ENCODE peak calls at places on chromosome 2, in eight cellular contexts. G is OCI-LY7, S is mammary epithelial cell, E is GM23248, W is HCT116, J is endothelial cell of umbilical vein, U is hepatocyte, N is HepG2. V is an unnamed sample. For H3K79me2, the result is how much of the 10 kb centered on the place peaks cover.

GRCh38 chr2:2715036-2715818 is 384.2 kb upstream of the MYT1L start:
- DNase-seq in G (no peak), S (no peak), E (no peak), W (no peak), J (no peak), U (no peak), N (no peak), V (no peak)

GRCh38 chr2:168635065-168635577 is 167.3 kb upstream of the NOSTRIN start:
- DNase-seq in G (no peak), S (no peak), E (peak), W (no peak), J (no peak), U (peak), N (no peak), V (peak)

GRCh38 chr2:17300141-17300540 is 218.1 kb downstream of the RAD51AP2 start:
- DNase-seq in G (no peak), S (peak), E (peak), W (no peak), J (no peak), U (peak), N (no peak), V (no peak)

GRCh38 chr2:88451647-88452150 is 794 bp downstream of the FOXI3 start:
- DNase-seq in G (no peak), S (peak), E (peak), W (no peak), J (no peak), U (no peak), N (no peak), V (peak)

GRCh38 chr2:40955042-40955441 is 503.2 kb upstream of the SLC8A1 start:
- DNase-seq in G (no peak), S (no peak), E (no peak), W (no peak), J (no peak), U (no peak), N (no peak), V (no peak)

GRCh38 chr2:64380853-64381527 is 73.0 kb upstream of the LGALSL start:
- DNase-seq in G (no peak), S (no peak), E (no peak), W (no peak), J (no peak), U (no peak), N (no peak), V (no peak)

GRCh38 chr2:161030260-161031063 is 129.8 kb upstream of the TANK start:
- DNase-seq in G (no peak), S (peak), E (peak), W (no peak), J (no peak), U (peak), N (peak), V (no peak)

GRCh38 chr2:46780801-46781445 is 134.7 kb downstream of the MCFD2 start:
- DNase-seq in G (peak), S (no peak), E (peak), W (no peak), J (no peak), U (peak), N (peak), V (peak)

GRCh38 chr2:28697602-28698149 is 54.0 kb upstream of the PPP1CB start:
- DNase-seq in G (no peak), S (no peak), E (no peak), W (no peak), J (no peak), U (no peak), N (no peak), V (no peak)

GRCh38 chr2:190996338-190996946 is 17.5 kb downstream of the STAT1 start:
- DNase-seq in G (peak), S (no peak), E (peak), W (no peak), J (peak), U (peak), N (peak), V (peak)

GRCh38 chr2:109377976-109378375 is 235.8 kb downstream of the SEPTIN10 start:
- DNase-seq in G (no peak), S (no peak), E (no peak), W (no peak), J (no peak), U (no peak), N (no peak), V (no peak)

GRCh38 chr2:39266139-39266805 is 22.5 kb upstream of the CDKL4 start:
- DNase-seq in G (peak), S (peak), E (peak), W (no peak), J (no peak), U (no peak), N (no peak), V (no peak)

GRCh38 chr2:216285641-216286156 is 86.6 kb downstream of the MARCHF4 start:
- DNase-seq in G (no peak), S (no peak), E (no peak), W (no peak), J (peak), U (no peak), N (no peak), V (peak)

DNA sequence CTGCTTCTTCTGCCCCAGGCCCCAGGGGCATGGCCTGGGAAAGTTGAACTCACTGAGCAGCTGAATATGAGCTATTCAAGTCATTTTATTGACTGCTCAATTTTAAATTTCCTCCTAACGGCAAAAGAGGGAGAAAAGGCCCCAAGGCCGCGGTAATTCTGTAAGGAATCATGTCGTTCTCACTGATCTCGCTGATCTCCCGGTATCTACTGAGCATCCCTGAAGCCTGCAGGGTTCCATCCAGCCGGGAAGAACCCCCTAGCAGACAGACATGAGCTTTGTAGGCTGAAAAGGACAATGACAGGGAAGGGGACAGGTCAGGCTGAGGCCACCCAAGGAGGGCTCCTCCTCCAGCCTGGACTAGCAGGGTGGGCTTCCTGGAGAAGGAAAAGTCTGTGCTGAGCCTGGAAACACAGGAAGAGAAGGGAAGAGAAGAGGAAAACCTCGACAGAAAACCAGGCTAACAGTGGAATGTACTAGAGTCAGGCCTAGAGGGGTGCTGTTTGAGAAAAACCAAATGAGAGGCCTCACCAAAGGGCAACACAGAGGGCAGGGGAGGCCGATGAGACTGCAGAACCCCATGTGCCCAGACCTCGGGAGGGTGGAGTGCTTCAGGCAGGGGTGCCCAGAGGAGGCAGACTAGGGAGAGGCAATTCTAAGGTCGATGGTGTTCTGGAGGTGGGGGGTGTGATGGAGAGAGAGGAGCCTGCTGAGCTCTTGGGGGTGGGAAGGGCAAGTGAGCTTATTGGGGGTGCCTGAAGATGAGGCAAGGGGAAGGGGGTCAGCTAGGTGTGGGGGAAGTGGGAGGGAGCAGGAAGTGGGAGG is 2.9 kb upstream of the NPPC start:
- DNase-seq in G (no peak), S (no peak), E (no peak), W (no peak), J (no peak), U (no peak), N (no peak), V (no peak)
- H3K79me2 ChIP-seq in G (under half), S (under half), E (under half), W (under half), J (under half), U (under half), N (under half), V (under half)

GRCh38 chr2:24816884-24817283 is 23.7 kb downstream of the CENPO start:
- DNase-seq in G (no peak), S (no peak), E (peak), W (no peak), J (peak), U (no peak), N (no peak), V (no peak)

GRCh38 chr2:24816404-24816803 is 23.2 kb downstream of the CENPO start:
- DNase-seq in G (no peak), S (no peak), E (no peak), W (no peak), J (no peak), U (no peak), N (no peak), V (no peak)

GRCh38 chr2:24813645-24814257 is 20.5 kb downstream of the CENPO start:
- DNase-seq in G (no peak), S (no peak), E (no peak), W (no peak), J (no peak), U (no peak), N (no peak), V (no peak)

GRCh38 chr2:24815171-24815570 is 21.9 kb downstream of the CENPO start:
- DNase-seq in G (no peak), S (no peak), E (no peak), W (no peak), J (no peak), U (no peak), N (no peak), V (no peak)

DNA sequence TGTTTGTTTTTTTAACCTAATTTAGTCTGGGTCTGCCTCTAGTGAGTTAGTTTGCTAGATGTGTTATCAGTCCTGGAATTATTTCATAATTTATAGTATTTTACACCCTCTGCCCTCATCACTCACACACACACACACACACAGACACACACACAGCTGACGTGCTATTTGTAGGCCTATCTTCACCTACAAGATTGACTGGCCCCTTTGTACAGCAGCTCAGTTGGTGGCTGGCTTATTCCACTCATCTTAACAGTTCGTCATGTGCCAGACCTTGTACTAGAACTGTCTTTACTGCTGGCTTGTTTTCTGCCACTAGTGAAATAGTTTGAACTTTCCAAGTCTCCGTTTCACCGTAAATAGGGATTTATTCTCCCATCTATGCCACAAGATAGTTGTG is 21.3 kb downstream of the CENPO start:
- DNase-seq in G (no peak), S (no peak), E (no peak), W (no peak), J (no peak), U (no peak), N (no peak), V (no peak)
- H3K79me2 ChIP-seq in G (under half), S (half or more), E (half or more), W (half or more), J (under half), U (under half), N (under half), V (half or more)

GRCh38 chr2:112688086-112688880 is 32.5 kb upstream of the NT5DC4 start:
- DNase-seq in G (no peak), S (no peak), E (peak), W (no peak), J (peak), U (no peak), N (no peak), V (no peak)

GRCh38 chr2:112686348-112687217 is 34.2 kb upstream of the NT5DC4 start:
- DNase-seq in G (peak), S (no peak), E (no peak), W (no peak), J (no peak), U (no peak), N (no peak), V (no peak)

GRCh38 chr2:112683550-112684414 is 37.0 kb upstream of the NT5DC4 start:
- DNase-seq in G (no peak), S (no peak), E (no peak), W (no peak), J (no peak), U (no peak), N (peak), V (peak)

GRCh38 chr2:112684415-112684775 is 36.4 kb upstream of the NT5DC4 start:
- DNase-seq in G (no peak), S (no peak), E (no peak), W (no peak), J (no peak), U (no peak), N (no peak), V (no peak)

DNA sequence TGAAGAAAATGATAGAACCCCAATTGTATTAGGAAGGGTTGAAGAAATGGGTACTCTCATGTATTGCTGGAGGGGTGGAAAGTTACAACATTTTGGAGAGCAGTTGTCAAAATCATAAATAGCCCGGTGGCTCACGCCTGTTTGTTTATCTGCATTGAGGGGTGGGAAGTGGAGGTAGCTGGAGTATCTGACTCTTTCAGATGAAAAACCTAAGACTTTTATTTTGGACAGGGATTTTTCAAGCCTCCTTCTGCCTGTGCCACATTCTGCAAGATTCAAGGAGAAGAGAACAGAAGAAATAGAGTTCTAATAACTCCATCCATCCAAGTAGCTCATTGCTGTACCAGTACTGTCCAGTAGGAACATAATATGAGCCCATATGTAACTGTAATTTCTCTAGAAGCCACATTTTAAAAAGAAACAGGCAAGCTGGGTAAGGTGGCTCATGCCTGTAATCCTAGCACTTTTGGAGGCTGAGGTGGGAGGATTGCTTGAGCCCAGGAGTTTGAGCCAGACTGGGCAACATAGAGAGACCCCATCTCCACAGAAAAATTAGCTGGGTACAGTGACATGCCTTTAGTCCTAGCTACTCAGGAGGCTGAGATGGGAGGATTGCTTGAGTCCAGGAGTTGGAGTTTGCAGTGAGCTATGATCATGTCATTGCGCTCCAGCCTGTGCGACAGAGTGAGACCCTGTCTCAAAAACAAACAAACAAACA is 35.5 kb upstream of the NT5DC4 start:
- DNase-seq in G (peak), S (no peak), E (no peak), W (no peak), J (no peak), U (no peak), N (no peak), V (no peak)
- H3K79me2 ChIP-seq in G (under half), S (under half), E (under half), W (under half), J (under half), U (under half), N (under half), V (under half)

GRCh38 chr2:136985044-136985443 is 219.7 kb downstream of the THSD7B start:
- DNase-seq in G (no peak), S (no peak), E (peak), W (no peak), J (no peak), U (peak), N (no peak), V (no peak)
- H3K79me2 ChIP-seq in G (under half), S (under half), E (under half), W (under half), J (under half), U (under half), N (under half), V (under half)

DNA sequence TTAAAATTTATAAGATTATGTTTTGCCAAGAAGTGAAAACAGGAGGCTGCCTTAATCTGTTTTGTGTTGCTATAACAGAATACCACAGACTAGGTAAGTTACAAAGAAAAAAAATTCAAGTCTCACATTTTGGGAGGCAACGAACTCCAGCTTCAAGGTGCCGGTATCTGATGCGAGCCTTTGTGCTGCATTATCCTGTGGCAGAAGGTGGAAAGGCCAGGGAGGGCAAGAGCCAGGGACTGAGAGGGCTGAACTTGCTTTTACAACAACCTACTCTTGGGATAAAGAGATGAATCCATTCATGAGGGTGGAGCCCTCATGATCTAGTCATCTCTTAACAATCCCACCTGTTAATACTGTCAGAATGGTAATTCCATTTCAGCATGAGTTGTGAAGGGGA is 3.6 kb downstream of the MTX2 start:
- DNase-seq in G (no peak), S (no peak), E (no peak), W (no peak), J (no peak), U (no peak), N (no peak), V (no peak)
- H3K79me2 ChIP-seq in G (under half), S (half or more), E (half or more), W (half or more), J (half or more), U (half or more), N (half or more), V (half or more)

DNA sequence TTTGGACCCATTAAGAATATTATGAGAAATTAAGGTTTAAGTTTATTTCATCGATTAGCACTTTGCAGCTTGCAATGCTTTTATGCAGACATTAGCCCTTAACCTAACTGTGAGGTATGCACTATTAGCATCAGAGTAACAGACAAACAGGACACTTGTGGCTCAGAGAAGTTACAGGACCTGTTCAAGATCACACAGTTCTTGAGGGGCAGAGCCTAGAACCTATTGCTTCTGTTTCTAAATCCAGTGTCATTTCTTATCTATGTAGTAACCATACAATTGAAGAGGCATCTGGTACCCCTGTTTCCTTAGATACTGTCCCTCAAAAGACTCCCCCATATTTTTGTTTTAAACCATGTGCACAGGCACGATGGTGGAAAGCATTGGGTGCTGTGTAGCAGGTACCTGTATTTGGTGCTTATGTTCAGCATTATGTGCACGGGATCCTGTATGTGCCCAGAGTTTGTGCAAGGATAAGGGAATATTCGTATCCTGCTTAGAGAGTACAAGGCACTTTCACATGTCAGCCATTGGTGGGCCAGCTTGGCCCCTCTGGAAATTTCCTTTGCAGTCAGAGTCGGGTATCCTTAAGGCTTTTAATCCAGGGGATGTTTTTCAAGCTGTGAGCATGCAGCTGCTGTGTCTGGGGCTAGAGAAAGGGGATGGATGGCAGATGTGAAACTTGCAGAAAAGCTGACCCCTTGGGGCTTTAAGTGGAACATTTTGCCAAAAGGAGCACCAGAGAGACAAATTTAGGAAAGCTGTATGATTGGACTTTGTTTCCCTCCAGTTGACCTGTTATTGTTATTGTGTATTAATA is 2.0 kb downstream of the LBH start:
- DNase-seq in G (no peak), S (no peak), E (peak), W (no peak), J (no peak), U (no peak), N (no peak), V (no peak)
- H3K79me2 ChIP-seq in G (under half), S (under half), E (half or more), W (under half), J (under half), U (half or more), N (under half), V (under half)

DNA sequence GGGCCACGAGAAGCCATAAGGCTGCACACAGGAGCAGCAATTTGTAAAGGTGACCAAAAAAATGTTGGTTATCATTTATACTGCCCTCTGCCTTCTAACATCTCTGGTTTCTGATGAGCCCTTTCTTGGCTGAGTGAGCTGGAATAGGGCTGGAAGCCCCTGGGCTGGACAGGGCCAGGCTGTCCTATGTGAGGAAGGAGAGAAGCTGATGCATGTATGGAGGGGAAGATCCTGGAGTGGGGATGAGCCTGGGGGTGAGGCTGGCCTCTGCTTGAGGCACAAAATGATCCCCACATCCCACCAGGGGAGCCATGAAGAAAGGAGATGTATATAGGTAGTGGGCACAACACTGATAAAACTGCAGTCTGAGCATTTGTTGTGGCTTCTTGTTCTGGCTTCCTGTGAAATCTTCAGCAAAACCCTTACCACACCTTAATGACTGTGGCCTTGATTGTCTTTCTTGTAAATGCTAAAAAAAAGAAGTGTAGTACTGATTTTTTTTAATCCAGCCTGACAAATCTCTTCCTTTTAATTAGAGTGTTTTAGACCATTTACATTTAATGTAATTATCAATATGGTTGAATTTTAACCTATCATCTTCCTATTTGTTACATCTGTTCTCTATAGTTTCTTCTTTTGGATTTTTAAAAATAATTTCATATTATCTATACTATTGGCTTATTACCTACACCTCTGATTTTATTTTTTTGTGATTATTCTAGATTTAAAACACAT is 5.6 kb downstream of the SNED1 start:
- DNase-seq in G (no peak), S (no peak), E (no peak), W (no peak), J (no peak), U (no peak), N (no peak), V (no peak)
- H3K79me2 ChIP-seq in G (under half), S (under half), E (half or more), W (under half), J (under half), U (under half), N (under half), V (under half)

V was measured in GM23338.